ENCODE peak calls at places on chromosomes 6 and 20, in five cellular contexts. I, K, C, G and X are unnamed samples.

GRCh38 chr6:83590413-83590812 is 78.1 kb downstream of the PRSS35 start:
- DNase-seq in C (no peak), G (peak; percentile 29), K (no peak), I (no peak), X (peak; percentile 60)

GRCh38 chr6:57173056-57173885 is 1.1 kb downstream of the BAG2 start:
- DNase-seq in K (no peak), C (no peak), G (peak; percentile 32), I (peak; percentile 49), X (peak; percentile 43)

GRCh38 chr6:111265842-111266241 is 178.5 kb downstream of the SLC16A10 start:
- DNase-seq in I (peak; percentile 55), C (no peak), K (no peak), G (no peak), X (peak; percentile 19)

GRCh38 chr6:7426447-7427169 is 37.0 kb downstream of the RIOK1 start:
- DNase-seq in K (no peak), G (no peak), C (no peak), I (no peak), X (no peak)

GRCh38 chr20:38434770-38435554 is at the start of gene SNHG17:
- DNase-seq in I (peak; percentile 96), G (peak; percentile 95), K (peak; percentile 94), C (peak; percentile 89), X (peak; percentile 97)

GRCh38 chr6:66307490-66307889 is 600.5 kb upstream of the EYS start:
- DNase-seq in C (no peak), G (no peak), I (no peak), K (no peak), X (no peak)

GRCh38 chr20:17536944-17537444 is 5.8 kb upstream of the BFSP1 start:
- DNase-seq in G (peak; percentile 82), K (peak; percentile 63), C (peak; percentile 74), I (peak; percentile 86), X (peak; percentile 87)

GRCh38 chr20:59933296-59933848 is at the start of gene SYCP2:
- DNase-seq in K (peak; percentile 86), C (no peak), G (peak; percentile 33), I (peak; percentile 12), X (peak; percentile 35)

GRCh38 chr6:42846505-42846904 is 32.9 kb upstream of the RPL7L1 start:
- DNase-seq in C (no peak), K (no peak), I (no peak), G (no peak), X (no peak)

GRCh38 chr6:95093154-95093553 is 484.2 kb upstream of the MANEA start:
- DNase-seq in C (no peak), I (peak; percentile 4), K (no peak), G (peak; percentile 83), X (no peak)

GRCh38 chr20:59159822-59160740 is 3.5 kb upstream of the ZNF831 start:
- DNase-seq in I (no peak), G (no peak), K (no peak), C (no peak), X (no peak)

GRCh38 chr6:90131614-90132423 is 164.8 kb downstream of the BACH2 start:
- DNase-seq in K (peak; percentile 77), I (peak; percentile 83), C (no peak), G (no peak), X (no peak)

GRCh38 chr6:41367700-41368099 is 32.3 kb downstream of the NCR2 start:
- DNase-seq in K (no peak), C (no peak), I (peak; percentile 35), G (peak; percentile 61), X (peak; percentile 57)

GRCh38 chr6:160082627-160083026 is 39.0 kb upstream of the SLC22A1 start:
- DNase-seq in I (no peak), G (peak; percentile 53), C (no peak), K (no peak), X (no peak)

GRCh38 chr20:40452758-40453157 is 236.3 kb downstream of the MAFB start:
- DNase-seq in K (no peak), C (no peak), I (no peak), G (no peak), X (no peak)

GRCh38 chr20:39890697-39891096 is 798.3 kb downstream of the MAFB start:
- DNase-seq in G (no peak), I (no peak), K (no peak), C (no peak), X (no peak)

GRCh38 chr20:64091762-64092161 is 7.6 kb upstream of the LKAAEAR1 start:
- DNase-seq in K (no peak), I (no peak), G (no peak), C (no peak), X (no peak)

GRCh38 chr20:17612287-17612974 is 42.6 kb downstream of the DSTN start:
- DNase-seq in G (peak; percentile 58), I (peak; percentile 57), C (peak; percentile 47), K (peak; percentile 53), X (peak; percentile 81)

GRCh38 chr6:165659945-165660862 is 2.8 kb downstream of the PDE10A start:
- DNase-seq in C (no peak), G (peak; percentile 7), I (peak; percentile 23), K (no peak), X (peak; percentile 42)

GRCh38 chr6:121849477-121849876 is 414.0 kb downstream of the GJA1 start:
- DNase-seq in G (peak; percentile 71), K (no peak), I (peak; percentile 87), C (peak; percentile 50), X (peak; percentile 87)

GRCh38 chr6:1613631-1614447 is 4.1 kb downstream of the FOXC1 start:
- DNase-seq in K (peak; percentile 63), C (peak; percentile 36), I (peak; percentile 68), G (peak; percentile 52), X (peak; percentile 47)

GRCh38 chr6:154542747-154543146 is 32.3 kb upstream of the CNKSR3 start:
- DNase-seq in G (no peak), C (no peak), I (no peak), K (no peak), X (no peak)
- H3K4me3 ChIP-seq in G (no peak overlapping the region), C (no peak overlapping the region), I (no peak overlapping the region), K (no peak overlapping the region), X (no peak overlapping the region)

GRCh38 chr6:149237464-149237863 is 80.0 kb upstream of the TAB2 start:
- DNase-seq in G (no peak), K (no peak), I (no peak), C (no peak), X (no peak)
- TF ChIP-seq CTCF in G (no peak), K (no peak), I (no peak), C (no peak), X (no peak)

DNA sequence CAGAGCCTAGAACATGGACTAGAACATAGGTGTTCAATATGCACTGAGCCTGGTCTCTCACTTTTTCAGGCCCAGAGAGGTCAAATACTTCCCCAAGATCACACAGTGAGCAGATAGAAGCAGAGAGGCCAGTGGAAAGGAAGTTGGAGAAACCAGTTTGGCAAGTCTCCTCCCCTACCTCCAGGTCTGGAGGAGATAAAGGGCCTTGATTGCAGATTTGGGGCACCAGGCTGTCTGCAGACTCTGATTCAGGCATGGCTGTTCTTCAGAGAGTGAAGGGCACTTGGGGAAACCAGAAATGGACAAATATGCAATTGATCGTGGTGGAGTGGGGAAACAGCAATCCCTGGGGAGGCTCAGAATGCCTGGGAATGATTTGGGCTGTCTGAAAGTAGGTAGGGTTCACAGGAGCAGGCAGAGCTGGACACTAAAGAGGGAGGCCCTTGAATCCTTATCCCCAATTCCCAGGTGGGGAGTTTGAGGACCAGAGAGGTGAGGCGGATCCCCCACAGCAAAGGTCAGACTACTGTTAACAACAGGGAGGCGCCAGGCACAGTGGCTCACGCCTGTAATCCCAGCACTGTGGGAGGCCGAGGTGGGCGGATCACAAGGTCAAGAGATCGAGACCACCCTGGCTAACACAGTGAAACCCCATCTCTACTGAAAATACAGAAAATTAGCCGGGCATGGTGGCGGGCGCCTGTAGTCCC is 2.3 kb downstream of the PEDS1 start:
- DNase-seq in K (no peak), G (peak; percentile 87), C (no peak), I (peak; percentile 53), X (no peak)
- H3K4me3 ChIP-seq in K (peak overlapping the region; percentile 97), G (peak overlapping the region; percentile 39), C (no peak overlapping the region), I (peak overlapping the region; percentile 42), X (peak overlapping the region; percentile 14)

GRCh38 chr6:157615411-157615763 is 207.7 kb upstream of the SNX9 start:
- DNase-seq in C (no peak), I (no peak), K (no peak), G (no peak), X (peak; percentile 13)
- TF ChIP-seq CTCF in C (no peak), I (no peak), K (no peak), G (no peak), X (no peak)

DNA sequence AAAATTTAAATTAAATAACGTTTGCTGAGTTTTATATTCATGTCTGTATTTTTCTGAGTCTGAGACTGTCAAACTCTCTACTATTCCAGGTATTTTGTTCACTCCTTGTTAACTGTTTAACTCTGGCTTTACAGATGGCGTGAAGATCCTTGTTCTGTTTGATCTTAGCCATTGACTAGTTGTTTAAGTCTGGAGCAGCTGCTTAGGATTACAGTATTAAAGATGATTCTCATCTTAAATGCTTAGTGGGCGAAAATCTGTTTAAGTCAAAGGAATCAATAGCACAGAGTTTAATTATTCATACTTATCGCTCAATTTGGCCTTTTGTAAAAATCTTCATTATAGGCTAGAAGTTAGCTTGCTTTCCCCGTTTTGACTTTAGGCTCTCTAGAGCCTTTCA is 2.4 kb downstream of the PHACTR2 start:
- DNase-seq in G (no peak), K (no peak), C (no peak), I (peak; percentile 52), X (no peak)
- H3K4me3 ChIP-seq in G (no peak overlapping the region), K (peak overlapping the region; percentile 85), C (no peak overlapping the region), I (peak overlapping the region; percentile 76), X (peak overlapping the region; percentile 70)